ENCODE peak calls at places on chromosome 16, in six cellular contexts. One of them, this sample, is unnamed.

GRCh38 chr16:56589141-56590039 is at the start of gene MT3:
- DNase-seq in colonic mucosa: peak
- DNase-seq in DMS79 treated with DMSO at 0.1 percent for 48 hours: peak
- DNase-seq in central memory CD4-positive, alpha-beta T cell: no peak
- DNase-seq in hypothalamus: peak
- DNase-seq in amygdala: peak
- DNase-seq in this sample: no peak

GRCh38 chr16:70705056-70705455 is 19.2 kb upstream of the MTSS2 start:
- DNase-seq in colonic mucosa: no peak
- DNase-seq in DMS79 treated with DMSO at 0.1 percent for 48 hours: no peak
- DNase-seq in central memory CD4-positive, alpha-beta T cell: no peak
- DNase-seq in hypothalamus: no peak
- DNase-seq in amygdala: no peak
- DNase-seq in this sample: no peak

GRCh38 chr16:81487301-81487720 is 42.7 kb downstream of the CMIP start:
- DNase-seq in colonic mucosa: no peak
- DNase-seq in DMS79 treated with DMSO at 0.1 percent for 48 hours: no peak
- DNase-seq in central memory CD4-positive, alpha-beta T cell: no peak
- DNase-seq in hypothalamus: no peak
- DNase-seq in amygdala: no peak
- DNase-seq in this sample: no peak

GRCh38 chr16:74710401-74710800 is 9.7 kb upstream of the MLKL start:
- DNase-seq in colonic mucosa: no peak
- DNase-seq in DMS79 treated with DMSO at 0.1 percent for 48 hours: no peak
- DNase-seq in central memory CD4-positive, alpha-beta T cell: no peak
- DNase-seq in hypothalamus: no peak
- DNase-seq in amygdala: no peak
- DNase-seq in this sample: no peak

GRCh38 chr16:31177136-31177535 is 2.8 kb upstream of the FUS start:
- DNase-seq in colonic mucosa: no peak
- DNase-seq in DMS79 treated with DMSO at 0.1 percent for 48 hours: peak
- DNase-seq in central memory CD4-positive, alpha-beta T cell: peak
- DNase-seq in hypothalamus: no peak
- DNase-seq in amygdala: no peak
- DNase-seq in this sample: no peak

GRCh38 chr16:89256651-89257254 is 39.2 kb downstream of the ZNF778 start:
- DNase-seq in colonic mucosa: peak
- DNase-seq in DMS79 treated with DMSO at 0.1 percent for 48 hours: peak
- DNase-seq in central memory CD4-positive, alpha-beta T cell: peak
- DNase-seq in hypothalamus: peak
- DNase-seq in amygdala: peak
- DNase-seq in this sample: peak

GRCh38 chr16:69003500-69003899 is 102.0 kb upstream of the HAS3 start:
- DNase-seq in colonic mucosa: no peak
- DNase-seq in DMS79 treated with DMSO at 0.1 percent for 48 hours: no peak
- DNase-seq in central memory CD4-positive, alpha-beta T cell: no peak
- DNase-seq in hypothalamus: no peak
- DNase-seq in amygdala: no peak
- DNase-seq in this sample: no peak

GRCh38 chr16:5006348-5007193 is 27.2 kb downstream of the NAGPA start:
- DNase-seq in colonic mucosa: no peak
- DNase-seq in DMS79 treated with DMSO at 0.1 percent for 48 hours: no peak
- DNase-seq in central memory CD4-positive, alpha-beta T cell: no peak
- DNase-seq in hypothalamus: no peak
- DNase-seq in amygdala: peak
- DNase-seq in this sample: no peak

GRCh38 chr16:6483634-6484033 is 849.0 kb upstream of the RBFOX1 start:
- DNase-seq in colonic mucosa: no peak
- DNase-seq in DMS79 treated with DMSO at 0.1 percent for 48 hours: peak
- DNase-seq in central memory CD4-positive, alpha-beta T cell: no peak
- DNase-seq in hypothalamus: peak
- DNase-seq in amygdala: peak
- DNase-seq in this sample: no peak

GRCh38 chr16:14302399-14303181 is 231.5 kb downstream of the MRTFB start:
- DNase-seq in colonic mucosa: no peak
- DNase-seq in DMS79 treated with DMSO at 0.1 percent for 48 hours: no peak
- DNase-seq in central memory CD4-positive, alpha-beta T cell: no peak
- DNase-seq in hypothalamus: peak
- DNase-seq in amygdala: peak
- DNase-seq in this sample: peak

GRCh38 chr16:25691519-25692091 is at the start of gene HS3ST4:
- DNase-seq in colonic mucosa: no peak
- DNase-seq in DMS79 treated with DMSO at 0.1 percent for 48 hours: no peak
- DNase-seq in central memory CD4-positive, alpha-beta T cell: no peak
- DNase-seq in hypothalamus: peak
- DNase-seq in amygdala: no peak
- DNase-seq in this sample: no peak

GRCh38 chr16:72241930-72242329 is 70.0 kb upstream of the PMFBP1 start:
- DNase-seq in colonic mucosa: peak
- DNase-seq in DMS79 treated with DMSO at 0.1 percent for 48 hours: no peak
- DNase-seq in central memory CD4-positive, alpha-beta T cell: no peak
- DNase-seq in hypothalamus: no peak
- DNase-seq in amygdala: peak
- DNase-seq in this sample: no peak

GRCh38 chr16:82133798-82134197 is 36.2 kb downstream of the MPHOSPH6 start:
- DNase-seq in colonic mucosa: no peak
- DNase-seq in DMS79 treated with DMSO at 0.1 percent for 48 hours: no peak
- DNase-seq in central memory CD4-positive, alpha-beta T cell: peak
- DNase-seq in hypothalamus: no peak
- DNase-seq in amygdala: no peak
- DNase-seq in this sample: no peak

GRCh38 chr16:75379911-75380847 is 53.1 kb downstream of the CFDP1 start:
- DNase-seq in colonic mucosa: peak
- DNase-seq in DMS79 treated with DMSO at 0.1 percent for 48 hours: no peak
- DNase-seq in central memory CD4-positive, alpha-beta T cell: peak
- DNase-seq in hypothalamus: no peak
- DNase-seq in amygdala: no peak
- DNase-seq in this sample: no peak

GRCh38 chr16:1273816-1274215 is 17.9 kb downstream of the TPSD1 start:
- DNase-seq in colonic mucosa: no peak
- DNase-seq in DMS79 treated with DMSO at 0.1 percent for 48 hours: no peak
- DNase-seq in central memory CD4-positive, alpha-beta T cell: no peak
- DNase-seq in hypothalamus: no peak
- DNase-seq in amygdala: no peak
- DNase-seq in this sample: no peak

GRCh38 chr16:26963109-26963508 is 103.6 kb upstream of the C16orf82 start:
- DNase-seq in colonic mucosa: peak
- DNase-seq in DMS79 treated with DMSO at 0.1 percent for 48 hours: no peak
- DNase-seq in central memory CD4-positive, alpha-beta T cell: no peak
- DNase-seq in hypothalamus: no peak
- DNase-seq in amygdala: no peak
- DNase-seq in this sample: no peak

GRCh38 chr16:14562691-14563491 is 67.2 kb downstream of the PARN start:
- DNase-seq in colonic mucosa: peak
- DNase-seq in DMS79 treated with DMSO at 0.1 percent for 48 hours: peak
- DNase-seq in central memory CD4-positive, alpha-beta T cell: no peak
- DNase-seq in hypothalamus: no peak
- DNase-seq in amygdala: no peak
- DNase-seq in this sample: peak

GRCh38 chr16:2770781-2771111 is 6.3 kb downstream of the ELOB start:
- DNase-seq in colonic mucosa: no peak
- DNase-seq in DMS79 treated with DMSO at 0.1 percent for 48 hours: no peak
- DNase-seq in central memory CD4-positive, alpha-beta T cell: no peak
- DNase-seq in hypothalamus: no peak
- DNase-seq in amygdala: no peak
- DNase-seq in this sample: no peak

GRCh38 chr16:1167276-1168107 is 14.6 kb downstream of the CACNA1H start:
- DNase-seq in colonic mucosa: no peak
- DNase-seq in DMS79 treated with DMSO at 0.1 percent for 48 hours: peak
- DNase-seq in central memory CD4-positive, alpha-beta T cell: no peak
- DNase-seq in hypothalamus: no peak
- DNase-seq in amygdala: peak
- DNase-seq in this sample: no peak

GRCh38 chr16:3846595-3847091 is 33.9 kb downstream of the CREBBP start:
- DNase-seq in colonic mucosa: no peak
- DNase-seq in DMS79 treated with DMSO at 0.1 percent for 48 hours: no peak
- DNase-seq in central memory CD4-positive, alpha-beta T cell: no peak
- DNase-seq in hypothalamus: no peak
- DNase-seq in amygdala: no peak
- DNase-seq in this sample: no peak

GRCh38 chr16:80591071-80591935 is 50.5 kb downstream of the DYNLRB2 start:
- DNase-seq in colonic mucosa: no peak
- DNase-seq in DMS79 treated with DMSO at 0.1 percent for 48 hours: no peak
- DNase-seq in central memory CD4-positive, alpha-beta T cell: peak
- DNase-seq in hypothalamus: no peak
- DNase-seq in amygdala: no peak
- DNase-seq in this sample: no peak

GRCh38 chr16:19380316-19380715 is 37.4 kb upstream of the TMC5 start:
- DNase-seq in colonic mucosa: no peak
- DNase-seq in DMS79 treated with DMSO at 0.1 percent for 48 hours: no peak
- DNase-seq in central memory CD4-positive, alpha-beta T cell: no peak
- DNase-seq in hypothalamus: no peak
- DNase-seq in amygdala: no peak
- DNase-seq in this sample: no peak

GRCh38 chr16:29726845-29727379 is 18.9 kb downstream of the C16orf54 start:
- DNase-seq in colonic mucosa: no peak
- DNase-seq in DMS79 treated with DMSO at 0.1 percent for 48 hours: no peak
- DNase-seq in central memory CD4-positive, alpha-beta T cell: no peak
- DNase-seq in hypothalamus: no peak
- DNase-seq in amygdala: no peak
- DNase-seq in this sample: no peak

GRCh38 chr16:80639636-80640035 is 98.8 kb downstream of the DYNLRB2 start:
- DNase-seq in colonic mucosa: no peak
- DNase-seq in DMS79 treated with DMSO at 0.1 percent for 48 hours: no peak
- DNase-seq in central memory CD4-positive, alpha-beta T cell: no peak
- DNase-seq in hypothalamus: no peak
- DNase-seq in amygdala: no peak
- DNase-seq in this sample: no peak

GRCh38 chr16:89118361-89119061 is 24.9 kb downstream of the ACSF3 start:
- DNase-seq in colonic mucosa: no peak
- DNase-seq in DMS79 treated with DMSO at 0.1 percent for 48 hours: no peak
- DNase-seq in central memory CD4-positive, alpha-beta T cell: no peak
- DNase-seq in hypothalamus: no peak
- DNase-seq in amygdala: no peak
- DNase-seq in this sample: no peak

GRCh38 chr16:67260426-67261063 is 11.8 kb downstream of the SLC9A5 start:
- DNase-seq in colonic mucosa: peak
- DNase-seq in DMS79 treated with DMSO at 0.1 percent for 48 hours: peak
- DNase-seq in central memory CD4-positive, alpha-beta T cell: no peak
- DNase-seq in hypothalamus: no peak
- DNase-seq in amygdala: no peak
- DNase-seq in this sample: no peak

GRCh38 chr16:55944377-55944802 is 69.2 kb upstream of the CES5A start:
- DNase-seq in colonic mucosa: peak
- DNase-seq in DMS79 treated with DMSO at 0.1 percent for 48 hours: peak
- DNase-seq in central memory CD4-positive, alpha-beta T cell: peak
- DNase-seq in hypothalamus: peak
- DNase-seq in amygdala: peak
- DNase-seq in this sample: peak

GRCh38 chr16:57304169-57305061 is 19.9 kb upstream of the PLLP start:
- DNase-seq in colonic mucosa: peak
- DNase-seq in DMS79 treated with DMSO at 0.1 percent for 48 hours: no peak
- DNase-seq in central memory CD4-positive, alpha-beta T cell: no peak
- DNase-seq in hypothalamus: no peak
- DNase-seq in amygdala: no peak
- DNase-seq in this sample: peak

GRCh38 chr16:88735616-88736015 is 29.3 kb downstream of the CTU2 start:
- DNase-seq in colonic mucosa: no peak
- DNase-seq in DMS79 treated with DMSO at 0.1 percent for 48 hours: no peak
- DNase-seq in central memory CD4-positive, alpha-beta T cell: no peak
- DNase-seq in hypothalamus: no peak
- DNase-seq in amygdala: no peak
- DNase-seq in this sample: no peak

GRCh38 chr16:9364721-9365693 is 273.6 kb downstream of the HAPSTR1 start:
- DNase-seq in colonic mucosa: peak
- DNase-seq in DMS79 treated with DMSO at 0.1 percent for 48 hours: no peak
- DNase-seq in central memory CD4-positive, alpha-beta T cell: no peak
- DNase-seq in hypothalamus: peak
- DNase-seq in amygdala: peak
- DNase-seq in this sample: peak

GRCh38 chr16:54493594-54493993 is 207.0 kb upstream of the IRX3 start:
- DNase-seq in colonic mucosa: no peak
- DNase-seq in DMS79 treated with DMSO at 0.1 percent for 48 hours: no peak
- DNase-seq in central memory CD4-positive, alpha-beta T cell: no peak
- DNase-seq in hypothalamus: no peak
- DNase-seq in amygdala: no peak
- DNase-seq in this sample: no peak

This sample was measured in left lobe of liver.